ENCODE peak calls at places on chromosomes 16 and 17, in seven cellular contexts. F is mesendoderm, T is H1, D is neuronal stem cell, O is IMR-90, S is H9, E is trophoblast cell. R is an unnamed sample. For H3K4me1, the result is how much of the 10 kb centered on the place peaks cover.

GRCh38 chr16:81528258-81528657 is 83.7 kb downstream of the CMIP start:
- DNase-seq in F (no peak), T (no peak), D (no peak), O (no peak), S (no peak), E (no peak), R (no peak)

GRCh38 chr17:78920528-78920927 is 4.7 kb downstream of the TIMP2 start:
- DNase-seq in F (no peak), T (no peak), D (no peak), O (no peak), S (no peak), E (no peak), R (no peak)

GRCh38 chr16:56246051-56246817 is 54.9 kb downstream of the GNAO1 start:
- DNase-seq in F (peak), T (peak), D (peak), O (peak), S (peak), E (peak), R (peak)

GRCh38 chr17:17890773-17891759 is 54.3 kb upstream of the SREBF1 start:
- DNase-seq in F (peak), T (no peak), D (no peak), O (peak), S (peak), E (peak), R (peak)

GRCh38 chr16:86378128-86378527 is 132.2 kb upstream of the FOXF1 start:
- DNase-seq in F (no peak), T (no peak), D (no peak), O (no peak), S (no peak), E (no peak), R (no peak)

GRCh38 chr16:85347213-85347591 is 234.9 kb upstream of the CIBAR2 start:
- DNase-seq in F (peak), T (no peak), D (no peak), O (no peak), S (peak), E (peak), R (peak)

GRCh38 chr17:75116681-75117080 is 6.9 kb downstream of the ARMC7 start:
- DNase-seq in F (no peak), T (no peak), D (no peak), O (no peak), S (no peak), E (no peak), R (no peak)

GRCh38 chr17:73091770-73092517 is 544 bp downstream of the SLC39A11 start:
- DNase-seq in F (peak), T (no peak), D (no peak), O (peak), S (peak), E (peak), R (peak)

GRCh38 chr16:74738134-74738541 is 36.5 kb downstream of the FA2H start:
- DNase-seq in F (no peak), T (no peak), D (no peak), O (peak), S (no peak), E (no peak), R (no peak)

GRCh38 chr17:67431210-67432015 is 54.3 kb downstream of the PITPNC1 start:
- DNase-seq in F (peak), T (no peak), D (no peak), O (peak), S (no peak), E (peak), R (peak)

GRCh38 chr17:80270836-80271235 is 10.2 kb downstream of the RNF213 start:
- DNase-seq in F (peak), T (peak), D (peak), O (no peak), S (peak), E (peak), R (peak)

GRCh38 chr17:35612924-35613521 is 25.9 kb downstream of the AP2B1 start:
- DNase-seq in F (peak), T (no peak), D (peak), O (peak), S (no peak), E (peak), R (peak)

GRCh38 chr17:77462101-77462500 is 321.3 kb downstream of the SEC14L1 start:
- DNase-seq in F (no peak), T (no peak), D (no peak), O (no peak), S (no peak), E (no peak), R (no peak)

GRCh38 chr17:44911133-44912001 is 3.9 kb downstream of the GFAP start:
- DNase-seq in F (peak), T (peak), D (peak), O (peak), S (peak), E (peak), R (peak)

GRCh38 chr16:11755022-11755760 is 12.5 kb upstream of the TXNDC11 start:
- DNase-seq in F (no peak), T (no peak), D (no peak), O (no peak), S (no peak), E (no peak), R (no peak)
- H3K4me1 ChIP-seq in F (under half), T (under half), D (under half), O (under half), S (under half), E (under half), R (under half)

GRCh38 chr16:27430923-27431484 is 29.0 kb downstream of the IL21R start:
- DNase-seq in F (peak), T (no peak), D (no peak), O (peak), S (peak), E (peak), R (peak)
- H3K4ac ChIP-seq in F (no peak), T (no peak), D (no peak), O (no peak), S (no peak), E (no peak), R (no peak)

DNA sequence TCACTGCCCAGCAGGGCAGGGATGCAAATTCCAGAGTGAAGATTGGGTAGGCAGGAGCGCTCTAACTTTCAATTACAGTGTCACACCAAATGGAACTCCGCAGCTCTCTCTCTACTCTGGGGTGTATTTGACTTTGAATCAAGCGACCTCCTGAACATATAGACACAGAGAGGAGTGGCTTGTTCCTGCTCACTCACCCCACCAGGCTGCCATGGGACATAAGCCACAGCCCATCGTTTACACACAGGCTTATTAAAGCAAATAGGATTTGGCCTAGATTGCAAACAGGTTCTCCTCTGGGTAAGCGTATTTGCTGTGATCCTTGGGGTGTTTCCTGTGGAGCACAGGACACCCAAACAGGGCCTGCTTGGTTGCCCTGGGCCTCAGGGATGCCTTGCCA is 281.6 kb upstream of the CCL2 start:
- DNase-seq in F (no peak), T (no peak), D (no peak), O (no peak), S (peak), E (no peak), R (no peak)
- H3K23ac ChIP-seq in F (no peak), T (no peak), D (no peak), O (no peak), S (no peak), E (no peak), R (no peak)

GRCh38 chr17:81489012-81489968 is 23.3 kb downstream of the ACTG1 start:
- DNase-seq in F (no peak), T (no peak), D (no peak), O (no peak), S (peak), E (no peak), R (no peak)
- H3K4me1 ChIP-seq in F (under half), T (under half), D (under half), O (under half), S (under half), E (under half), R (under half)

DNA sequence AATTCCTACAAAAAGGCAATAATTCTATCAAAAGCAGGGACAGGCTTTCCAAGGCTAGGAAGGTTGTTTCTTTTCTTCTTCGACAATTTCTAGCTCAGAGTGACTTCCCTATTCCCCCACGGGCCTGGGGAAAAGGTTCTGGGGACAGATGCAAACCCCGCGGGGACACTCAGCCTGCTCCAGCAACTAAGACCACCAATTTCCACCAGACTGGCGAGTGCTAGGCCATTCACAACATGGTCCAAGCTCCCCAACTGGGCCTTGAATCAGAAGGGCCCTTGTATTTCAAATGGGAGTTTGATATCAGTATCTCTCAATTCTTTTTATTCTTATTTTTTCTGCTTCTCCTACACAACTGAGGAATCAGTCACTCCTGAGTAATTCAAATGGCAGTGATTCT is 86.7 kb downstream of the USP31 start:
- DNase-seq in F (no peak), T (no peak), D (no peak), O (no peak), S (no peak), E (no peak), R (no peak)
- H3K4ac ChIP-seq in F (no peak), T (no peak), D (no peak), O (no peak), S (no peak), E (no peak), R (no peak)

GRCh38 chr17:61520897-61521296 is 68.7 kb downstream of the TBX4 start:
- DNase-seq in F (no peak), T (no peak), D (no peak), O (no peak), S (no peak), E (no peak), R (no peak)

GRCh38 chr17:61517843-61518606 is 65.8 kb downstream of the TBX4 start:
- DNase-seq in F (peak), T (no peak), D (no peak), O (no peak), S (no peak), E (no peak), R (no peak)

GRCh38 chr17:61519754-61520440 is 67.7 kb downstream of the TBX4 start:
- DNase-seq in F (no peak), T (no peak), D (no peak), O (peak), S (no peak), E (no peak), R (no peak)

GRCh38 chr17:61517265-61517664 is 65.0 kb downstream of the TBX4 start:
- DNase-seq in F (no peak), T (no peak), D (no peak), O (no peak), S (no peak), E (no peak), R (no peak)

DNA sequence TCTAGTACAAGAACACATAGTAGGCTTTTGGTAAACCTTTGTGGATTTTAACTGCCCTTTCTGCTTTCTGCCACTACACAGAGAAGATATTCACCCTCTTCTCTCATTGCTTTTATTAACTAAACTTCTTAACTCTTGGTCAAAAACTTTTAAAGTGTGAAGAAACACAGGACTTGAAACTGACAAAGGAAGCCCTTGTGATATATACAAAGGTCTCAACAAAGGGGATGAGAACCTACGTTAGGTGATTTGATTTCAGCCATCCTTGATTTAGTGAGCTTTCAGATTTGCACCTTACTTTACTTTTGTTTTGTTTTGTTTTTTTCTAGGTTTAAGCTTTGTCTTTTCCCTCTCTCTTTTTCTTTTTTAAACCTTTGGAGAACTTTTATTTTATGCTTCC is 66.9 kb downstream of the TBX4 start:
- DNase-seq in F (no peak), T (no peak), D (no peak), O (no peak), S (no peak), E (no peak), R (no peak)
- H3K23ac ChIP-seq in F (no peak), T (no peak), D (no peak), O (no peak), S (no peak), E (no peak), R (no peak)

R was measured in mesenchymal stem cell.